ENCODE peak calls at places on chromosomes 7 and 10, in four cellular contexts. I is lung microvascular endothelial cell, W is brain microvascular endothelial cell, Q is germinal center. N is an unnamed sample.

GRCh38 chr10:89213191-89213808 is 6.2 kb upstream of the CH25H start:
- DNase-seq in I (peak), W (no peak), Q (peak), N (peak)

GRCh38 chr10:77643795-77644468 is 6.3 kb upstream of the KCNMA1 start:
- DNase-seq in I (peak), W (peak), Q (peak), N (no peak)

GRCh38 chr7:120857558-120858298 is at the start of gene TSPAN12:
- DNase-seq in I (peak), W (peak), Q (peak), N (peak)

GRCh38 chr10:73646598-73647041 is 5.3 kb upstream of the MYOZ1 start:
- DNase-seq in I (no peak), W (no peak), Q (no peak), N (no peak)

GRCh38 chr10:75107756-75108683 is 3.4 kb upstream of the SAMD8 start:
- DNase-seq in I (no peak), W (no peak), Q (no peak), N (no peak)

GRCh38 chr10:87658858-87659555 is 671 bp upstream of the PAPSS2 start:
- DNase-seq in I (peak), W (no peak), Q (no peak), N (no peak)

GRCh38 chr7:45196374-45196773 is 38.8 kb downstream of the RAMP3 start:
- DNase-seq in I (no peak), W (no peak), Q (no peak), N (no peak)

GRCh38 chr7:127029823-127030222 is 222.9 kb downstream of the GRM8 start:
- DNase-seq in I (no peak), W (no peak), Q (no peak), N (no peak)

GRCh38 chr7:157404845-157405481 is 68.2 kb downstream of the DNAJB6 start:
- DNase-seq in I (peak), W (peak), Q (no peak), N (no peak)

GRCh38 chr7:95471076-95471475 is 14.7 kb upstream of the ASB4 start:
- DNase-seq in I (peak), W (no peak), Q (no peak), N (no peak)

GRCh38 chr7:36758879-36759278 is 34.6 kb upstream of the AOAH start:
- DNase-seq in I (no peak), W (no peak), Q (no peak), N (no peak)

GRCh38 chr10:97975598-97975997 is 54.8 kb downstream of the CRTAC1 start:
- DNase-seq in I (no peak), W (no peak), Q (no peak), N (no peak)

GRCh38 chr7:4712371-4713182 is 30.5 kb downstream of the FOXK1 start:
- DNase-seq in I (no peak), W (peak), Q (peak), N (peak)

GRCh38 chr10:123017421-123018165 is 8.8 kb downstream of the ACADSB start:
- DNase-seq in I (no peak), W (no peak), Q (no peak), N (no peak)

GRCh38 chr10:126972622-126973414 is 67.6 kb downstream of the DOCK1 start:
- DNase-seq in I (peak), W (peak), Q (no peak), N (no peak)

GRCh38 chr10:130018730-130019185 is 54.7 kb upstream of the EBF3 start:
- DNase-seq in I (no peak), W (no peak), Q (no peak), N (no peak)

GRCh38 chr7:2870471-2870941 is 26.4 kb upstream of the GNA12 start:
- DNase-seq in I (peak), W (peak), Q (peak), N (peak)

GRCh38 chr10:34854147-34854601 is 39.1 kb upstream of the PARD3 start:
- DNase-seq in I (peak), W (peak), Q (no peak), N (no peak)

GRCh38 chr10:43667317-43667731 is 18.6 kb upstream of the ZNF32 start:
- DNase-seq in I (peak), W (no peak), Q (peak), N (no peak)

GRCh38 chr10:132833421-132834111 is 47.6 kb upstream of the NKX6-2 start:
- DNase-seq in I (no peak), W (no peak), Q (no peak), N (no peak)

N was measured in B cell.